ENCODE peak calls at places on chromosomes 12 and 14, in seven cellular contexts. U, A, L, B, J, I and K are unnamed samples.

GRCh38 chr12:93094988-93095737 is 166.1 kb upstream of the EEA1 start:
- DNase-seq in U (no peak), J (peak), L (no peak), B (no peak), A (no peak), I (no peak), K (no peak)

GRCh38 chr12:83573676-83574075 is 887.0 kb downstream of the TMTC2 start:
- DNase-seq in J (peak), L (no peak), U (no peak), I (no peak), B (no peak), A (no peak), K (peak)

GRCh38 chr12:123621101-123621500 is 12.4 kb downstream of the EIF2B1 start:
- DNase-seq in B (no peak), A (no peak), L (no peak), J (no peak), U (no peak), I (no peak), K (no peak)

GRCh38 chr12:123990512-123990911 is 17.5 kb downstream of the ZNF664 start:
- DNase-seq in A (peak), J (peak), L (no peak), B (no peak), U (no peak), I (no peak), K (no peak)

GRCh38 chr12:131896080-131896810 is 1.8 kb downstream of the ULK1 start:
- DNase-seq in I (peak), U (peak), J (peak), B (peak), A (peak), L (peak), K (peak)

GRCh38 chr12:104956870-104957301 is 1.2 kb downstream of the SLC41A2 start:
- DNase-seq in A (peak), U (no peak), J (no peak), L (no peak), B (no peak), I (no peak), K (no peak)

GRCh38 chr14:54387328-54387727 is 9.5 kb upstream of the CDKN3 start:
- DNase-seq in A (no peak), U (no peak), B (peak), I (no peak), L (no peak), J (no peak), K (no peak)

GRCh38 chr12:24561882-24562760 is 386.8 kb downstream of the BCAT1 start:
- DNase-seq in L (peak), B (peak), U (peak), A (peak), I (peak), J (peak), K (peak)

GRCh38 chr12:203462-204260 is 10.3 kb downstream of the SLC6A12 start:
- DNase-seq in I (peak), U (no peak), L (peak), A (no peak), J (no peak), B (no peak), K (no peak)

GRCh38 chr14:50675597-50675996 is 7.5 kb upstream of the SAV1 start:
- DNase-seq in L (no peak), A (peak), U (no peak), B (no peak), J (no peak), I (no peak), K (no peak)

DNA sequence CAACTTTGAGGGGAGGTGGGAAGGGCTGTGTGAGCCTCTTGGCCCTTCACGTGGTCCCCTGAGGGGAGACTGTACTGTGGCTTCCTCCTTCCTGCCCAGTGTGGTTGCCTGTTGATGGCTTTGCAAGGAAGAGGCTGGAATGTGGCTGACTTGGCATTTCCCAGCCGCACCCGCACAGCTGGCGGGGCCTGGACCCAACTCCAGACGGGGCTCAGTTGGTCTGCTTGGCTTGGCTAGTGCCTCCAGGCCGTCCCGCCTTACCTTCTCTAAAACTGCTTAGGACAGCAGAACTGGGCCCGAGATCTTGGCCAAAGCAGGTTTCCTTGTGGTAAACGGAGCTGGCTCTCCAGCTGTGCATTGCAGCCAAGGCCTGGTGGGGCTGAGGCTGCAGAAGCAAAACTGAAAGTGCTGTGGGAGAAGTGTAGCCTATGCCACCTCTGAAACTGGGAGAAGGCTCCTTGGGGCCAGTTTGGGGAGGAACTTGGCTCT is 139.5 kb downstream of the SMOC1 start:
- DNase-seq in L (peak), I (no peak), J (peak), A (peak), B (no peak), U (peak), K (peak)
- H3K4me3 ChIP-seq in L (no peak), I (no peak), J (peak), A (no peak), B (no peak), U (no peak), K (no peak)

DNA sequence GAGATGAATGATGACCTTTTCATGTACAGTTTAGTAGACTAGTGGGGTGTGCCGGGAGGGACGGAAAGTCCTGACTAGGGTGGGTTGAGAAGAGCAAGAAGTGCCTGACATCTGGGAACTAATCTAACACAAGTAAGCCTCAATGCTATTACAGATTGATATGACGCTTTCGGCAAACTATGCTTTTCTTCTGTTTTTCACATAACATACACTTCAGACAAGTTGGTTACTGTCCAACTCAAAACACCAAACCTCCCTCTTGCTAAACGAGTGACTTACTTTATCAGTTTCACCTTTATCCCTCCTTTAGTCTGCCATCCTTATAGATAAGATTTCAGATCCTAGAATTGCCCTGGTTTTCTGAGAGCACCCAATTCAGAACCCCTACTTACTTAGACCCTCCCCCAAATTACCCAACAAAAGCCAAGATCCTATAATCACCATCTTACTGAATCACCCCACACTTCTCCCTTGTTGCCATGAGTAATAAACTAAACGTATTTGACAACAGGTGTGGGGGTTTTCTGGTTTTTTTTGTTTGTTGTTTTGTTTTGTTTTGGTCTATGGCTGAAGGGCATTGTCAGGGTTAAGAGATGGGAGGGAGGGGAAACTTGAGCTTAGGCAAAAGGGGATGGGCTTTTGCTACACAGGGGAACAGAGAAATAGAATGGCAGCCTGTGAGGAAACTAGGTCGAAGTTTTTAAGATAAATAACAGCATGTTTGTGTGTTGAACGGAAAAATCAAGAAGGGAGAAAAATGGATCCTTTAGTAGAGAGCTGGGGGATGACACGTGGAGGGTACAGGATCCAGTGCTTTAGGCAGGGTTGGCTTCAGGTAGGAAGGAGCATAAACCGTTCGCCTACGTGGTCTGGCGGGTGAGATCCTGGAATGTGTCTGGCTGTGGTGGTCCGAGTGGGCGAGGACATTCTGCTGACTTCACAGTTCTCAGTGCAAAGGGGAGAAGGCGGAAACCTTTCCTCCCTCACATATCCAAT is 6.1 kb upstream of the PSMA3 start:
- DNase-seq in B (no peak), A (no peak), J (no peak), I (no peak), L (peak), U (no peak), K (no peak)
- TF ChIP-seq POLR2A in B (no peak), A (no peak), J (no peak), I (no peak), L (no peak), U (no peak), K (no peak)

DNA sequence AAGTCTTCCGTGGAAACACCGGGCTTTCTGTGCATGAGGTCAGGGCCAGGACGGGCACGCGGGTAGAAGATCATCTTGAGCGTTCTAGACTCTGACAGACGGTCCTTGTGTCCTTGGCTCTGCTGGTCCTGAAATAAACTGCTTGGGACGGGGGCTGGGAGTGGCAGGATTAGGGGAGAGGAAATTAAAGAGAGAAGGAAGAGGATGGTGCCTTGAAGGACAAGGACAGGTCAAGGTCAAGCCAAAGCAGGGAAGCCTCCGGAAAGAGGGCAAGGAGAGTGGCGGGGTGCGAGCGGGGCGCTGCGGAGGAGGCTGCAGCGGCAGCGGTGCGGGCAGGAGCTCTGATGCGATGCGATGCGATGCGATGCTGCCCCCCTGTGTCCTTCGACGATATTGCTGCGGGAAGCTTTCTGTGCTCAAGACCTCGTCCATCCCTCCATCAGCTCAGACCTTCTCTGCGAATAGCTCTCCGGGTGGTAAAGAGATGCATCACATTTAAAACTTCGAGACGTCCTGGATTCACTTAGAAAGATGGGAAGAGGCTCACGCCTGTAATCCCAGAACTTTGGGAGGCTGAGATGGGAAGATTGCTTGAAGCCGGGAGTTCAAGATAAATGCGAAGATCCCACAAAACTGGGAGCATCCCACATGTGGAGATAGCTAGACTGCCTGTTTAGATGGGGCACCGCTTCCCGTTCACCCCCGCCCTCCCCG is 110.1 kb upstream of the TMEM132D start:
- DNase-seq in I (no peak), B (no peak), U (peak), L (peak), A (no peak), J (peak), K (peak)
- TF ChIP-seq CTCF in I (peak), B (no peak), U (peak), L (peak), A (peak), J (peak), K (peak)

GRCh38 chr14:75427126-75427481 is 718 bp upstream of the JDP2 start:
- DNase-seq in U (peak), J (no peak), A (no peak), B (no peak), I (peak), L (no peak), K (no peak)
- H3K4me3 ChIP-seq in U (peak), J (peak), A (peak), B (peak), I (peak), L (peak), K (peak)

DNA sequence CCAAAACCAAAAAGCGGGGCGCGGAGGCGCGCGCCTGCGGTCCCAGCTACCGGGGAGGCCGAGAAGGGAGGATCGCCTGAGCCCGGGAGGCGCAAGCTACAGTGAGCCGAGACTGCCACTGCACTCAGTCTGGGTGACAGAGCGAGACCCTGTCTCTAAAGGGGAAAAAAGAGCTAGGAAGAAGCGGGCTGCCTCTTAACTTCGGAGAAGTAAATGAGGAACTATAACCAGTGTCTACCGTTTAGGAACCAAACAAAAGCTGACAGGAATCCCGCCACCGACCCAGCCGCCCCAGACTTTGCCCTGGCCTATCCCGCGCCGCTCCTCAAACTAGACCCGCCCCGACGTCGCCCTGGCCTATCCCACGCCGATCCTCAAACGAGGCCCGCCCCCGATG is 611 bp upstream of the SIVA1 start:
- DNase-seq in I (no peak), L (no peak), A (no peak), B (no peak), J (no peak), U (no peak), K (no peak)
- TF ChIP-seq POLR2A in I (no peak), L (no peak), A (no peak), B (peak), J (peak), U (peak), K (no peak)